ENCODE peak calls at places on chromosome 5, in four cellular contexts. V is tibial nerve, I is kidney, C is mesendoderm. N is an unnamed sample. For H3K4me1, the result is how much of the 10 kb centered on the place peaks cover.

GRCh38 chr5:54460181-54460919 is 4.9 kb downstream of the HSPB3 start:
- DNase-seq in V (no peak), I (no peak), C (peak), N (no peak)

GRCh38 chr5:149161026-149161687 is 19.9 kb downstream of the ABLIM3 start:
- DNase-seq in I (no peak), V (no peak), C (no peak), N (no peak)

GRCh38 chr5:125058185-125058826 is 311.9 kb upstream of the ZNF608 start:
- DNase-seq in C (no peak), I (no peak), V (no peak), N (no peak)

GRCh38 chr5:143031781-143032724 is 261.9 kb downstream of the ARHGAP26 start:
- DNase-seq in I (no peak), V (no peak), C (no peak), N (no peak)

GRCh38 chr5:74201334-74202081 is 439.0 kb downstream of the ENC1 start:
- DNase-seq in V (peak), C (no peak), I (no peak), N (no peak)

GRCh38 chr5:60483046-60483445 is 216.9 kb downstream of the DEPDC1B start:
- DNase-seq in C (no peak), V (no peak), I (no peak), N (no peak)

GRCh38 chr5:175104682-175105081 is 339.3 kb downstream of the DRD1 start:
- DNase-seq in I (no peak), V (no peak), C (no peak), N (no peak)

GRCh38 chr5:34598177-34598794 is 57.8 kb upstream of the RAI14 start:
- DNase-seq in I (no peak), C (no peak), V (no peak), N (peak)

GRCh38 chr5:178309271-178310008 is 76.8 kb upstream of the PHYKPL start:
- DNase-seq in I (peak), C (no peak), V (no peak), N (no peak)

GRCh38 chr5:124819201-124819600 is 72.8 kb upstream of the ZNF608 start:
- DNase-seq in I (no peak), V (no peak), C (no peak), N (no peak)

GRCh38 chr5:159010611-159011497 is 88.9 kb downstream of the EBF1 start:
- DNase-seq in I (no peak), C (peak), V (no peak), N (no peak)

GRCh38 chr5:55530669-55531068 is 4.1 kb downstream of the PLPP1 start:
- DNase-seq in I (peak), C (no peak), V (no peak), N (no peak)

GRCh38 chr5:148060881-148061280 is 2.9 kb upstream of the SPINK5 start:
- DNase-seq in I (no peak), V (no peak), C (peak), N (no peak)

GRCh38 chr5:123696948-123697347 is 185.0 kb downstream of the CSNK1G3 start:
- DNase-seq in C (no peak), V (no peak), I (peak), N (no peak)

GRCh38 chr5:123700624-123701023 is 188.6 kb downstream of the CSNK1G3 start:
- DNase-seq in V (no peak), I (no peak), C (peak), N (no peak)

GRCh38 chr5:123705741-123706140 is 193.8 kb downstream of the CSNK1G3 start:
- DNase-seq in I (no peak), V (no peak), C (no peak), N (no peak)

GRCh38 chr5:123699571-123699970 is 187.6 kb downstream of the CSNK1G3 start:
- DNase-seq in I (no peak), V (no peak), C (no peak), N (no peak)

GRCh38 chr5:123701511-123702200 is 189.7 kb downstream of the CSNK1G3 start:
- DNase-seq in I (no peak), V (no peak), C (no peak), N (no peak)
- H3K4me1 ChIP-seq in I (under half), V (under half), C (under half), N (under half)

GRCh38 chr5:139306197-139306596 is 12.7 kb downstream of the MATR3 start:
- DNase-seq in I (no peak), V (no peak), C (no peak), N (no peak)
- H3K4me1 ChIP-seq in I (under half), V (half or more), C (under half), N (half or more)

GRCh38 chr5:68265347-68265746 is 49.8 kb downstream of the PIK3R1 start:
- DNase-seq in I (no peak), V (no peak), C (no peak), N (no peak)
- H3K4me1 ChIP-seq in I (under half), V (half or more), C (under half), N (half or more)

DNA sequence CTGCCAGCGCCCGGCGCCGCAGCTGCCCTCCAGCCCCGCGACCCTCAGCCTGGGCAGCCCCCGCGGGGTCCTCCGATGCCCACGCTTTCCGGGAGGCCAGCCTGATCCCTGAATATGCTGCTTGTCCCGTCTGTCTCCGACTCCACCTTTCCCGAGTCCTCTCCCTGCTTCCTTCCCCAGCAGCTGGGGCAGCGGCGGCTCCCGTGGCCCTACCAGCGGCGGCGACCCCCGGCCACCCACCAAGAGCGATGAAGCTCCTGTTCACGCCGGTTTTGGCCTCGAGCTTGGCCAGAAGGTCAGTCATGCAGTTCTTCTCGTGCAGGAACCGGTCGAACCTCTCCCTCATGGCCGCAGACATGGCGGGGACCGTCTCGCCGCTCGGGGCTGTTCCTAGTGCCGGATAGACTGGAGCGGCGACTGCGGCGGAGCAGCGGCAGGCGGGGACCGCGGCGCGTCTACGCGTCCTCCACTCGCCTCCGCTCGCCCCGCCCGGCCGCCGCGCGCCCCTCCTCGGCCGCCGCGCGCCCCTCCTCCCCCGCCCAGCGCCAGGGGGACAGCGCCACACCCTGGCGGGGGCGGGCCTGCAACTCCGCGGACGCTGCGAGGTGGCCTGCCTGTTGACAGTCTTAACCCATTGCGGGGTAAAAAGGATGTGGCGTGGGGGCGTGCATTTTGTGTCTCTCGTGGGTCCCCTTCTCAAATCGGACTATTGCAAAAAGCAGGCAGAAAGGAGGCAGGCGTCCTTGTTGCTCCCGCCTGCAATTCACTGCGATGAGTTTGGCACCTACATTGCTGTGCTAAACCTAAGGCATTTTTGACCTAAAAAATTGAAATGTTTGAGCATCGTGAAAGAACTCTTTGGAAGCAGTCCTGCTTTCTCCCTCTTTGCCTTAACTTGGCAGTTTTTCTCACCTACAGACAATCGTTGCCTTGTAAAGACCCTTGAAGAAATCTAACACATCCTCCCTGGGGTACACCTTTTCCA is at the start of gene REEP5:
- DNase-seq in I (peak), V (peak), C (peak), N (peak)
- H3K4me1 ChIP-seq in I (under half), V (under half), C (under half), N (under half)